ENCODE peak calls at places on chromosomes 3 and 15, in nine cellular contexts. E, T, P, Y, U, K, A, V and G are unnamed samples.

GRCh38 chr3:41933154-41933676 is 28.7 kb downstream of the ULK4 start:
- DNase-seq in V (no peak), K (no peak), P (no peak), E (peak), U (no peak), Y (no peak), A (no peak), T (peak), G (no peak)

GRCh38 chr3:123458255-123458654 is 9.4 kb upstream of the ADCY5 start:
- DNase-seq in T (no peak), U (no peak), V (no peak), K (no peak), A (peak), E (no peak), Y (no peak), P (no peak), G (no peak)

GRCh38 chr15:91214675-91215590 is 114.9 kb downstream of the SV2B start:
- DNase-seq in K (no peak), P (no peak), U (no peak), T (no peak), E (no peak), V (no peak), A (no peak), Y (no peak), G (no peak)

GRCh38 chr3:141388823-141389617 is 20.7 kb downstream of the ZBTB38 start:
- DNase-seq in T (peak), A (no peak), P (no peak), U (no peak), E (no peak), K (no peak), V (no peak), Y (no peak), G (peak)

GRCh38 chr15:52515343-52515742 is 13.3 kb downstream of the MYO5A start:
- DNase-seq in T (no peak), V (no peak), P (no peak), A (no peak), K (no peak), E (no peak), Y (no peak), U (no peak), G (no peak)

GRCh38 chr3:87084868-87085267 is 93.9 kb upstream of the VGLL3 start:
- DNase-seq in K (no peak), T (peak), A (no peak), Y (no peak), P (no peak), V (no peak), E (no peak), U (no peak), G (no peak)

GRCh38 chr3:141556034-141556433 is 69.2 kb downstream of the RASA2 start:
- DNase-seq in E (no peak), Y (no peak), U (no peak), V (no peak), A (no peak), T (no peak), K (no peak), P (no peak), G (no peak)

GRCh38 chr3:43674345-43675085 is 16.2 kb upstream of the ABHD5 start:
- DNase-seq in E (no peak), U (no peak), K (no peak), V (no peak), Y (no peak), A (no peak), P (no peak), T (no peak), G (no peak)

GRCh38 chr15:89442671-89443307 is 53.6 kb downstream of the RHCG start:
- DNase-seq in V (peak), Y (peak), K (no peak), T (peak), P (no peak), A (peak), U (peak), E (no peak), G (peak)

GRCh38 chr15:48631191-48631770 is 14.2 kb downstream of the FBN1 start:
- DNase-seq in U (no peak), P (no peak), K (no peak), T (no peak), A (no peak), Y (no peak), E (no peak), V (peak), G (peak)

GRCh38 chr3:123446610-123447109 is 2.2 kb downstream of the ADCY5 start:
- DNase-seq in T (no peak), P (no peak), Y (no peak), K (no peak), E (no peak), A (no peak), U (no peak), V (no peak), G (no peak)

GRCh38 chr15:73712107-73712506 is 27.9 kb downstream of the CD276 start:
- DNase-seq in A (no peak), T (no peak), U (no peak), Y (no peak), P (peak), E (no peak), V (no peak), K (no peak), G (no peak)
- TF ChIP-seq CTCF in A (no peak), T (peak), U (no peak), Y (peak), P (no peak), E (peak), V (no peak), K (no peak), G (no peak)

GRCh38 chr15:57213783-57214366 is 162.4 kb upstream of the CGNL1 start:
- DNase-seq in V (no peak), A (no peak), E (no peak), P (no peak), U (no peak), T (peak), K (no peak), Y (no peak), G (peak)
- TF ChIP-seq CTCF in V (peak), A (peak), E (peak), P (peak), U (no peak), T (peak), K (peak), Y (no peak), G (no peak)

GRCh38 chr3:171616798-171617197 is 156.6 kb upstream of the TNIK start:
- DNase-seq in Y (no peak), T (no peak), A (no peak), V (no peak), E (no peak), K (no peak), P (no peak), U (no peak), G (no peak)

GRCh38 chr3:171615742-171616141 is 155.5 kb upstream of the TNIK start:
- DNase-seq in E (no peak), U (no peak), K (no peak), T (no peak), A (no peak), V (no peak), Y (no peak), P (no peak), G (no peak)

GRCh38 chr3:171615281-171615680 is 155.1 kb upstream of the TNIK start:
- DNase-seq in A (no peak), Y (no peak), V (no peak), T (no peak), K (no peak), P (no peak), E (no peak), U (no peak), G (no peak)

GRCh38 chr3:171614318-171614967 is 154.2 kb upstream of the TNIK start:
- DNase-seq in P (peak), E (no peak), Y (peak), T (peak), U (peak), V (peak), K (no peak), A (peak), G (peak)
- TF ChIP-seq CTCF in P (peak), E (peak), Y (peak), T (peak), U (peak), V (peak), K (peak), A (no peak), G (peak)

GRCh38 chr3:127678611-127679533 is 6.1 kb downstream of the ABTB1 start:
- DNase-seq in Y (no peak), U (no peak), K (no peak), V (no peak), A (peak), T (no peak), P (no peak), E (no peak), G (no peak)

GRCh38 chr3:127680146-127680661 is 7.5 kb downstream of the ABTB1 start:
- DNase-seq in E (no peak), P (no peak), A (peak), Y (no peak), K (no peak), V (no peak), T (no peak), U (no peak), G (no peak)

GRCh38 chr3:127680790-127681189 is 8.0 kb downstream of the ABTB1 start:
- DNase-seq in A (peak), P (no peak), Y (no peak), U (no peak), K (no peak), T (no peak), E (no peak), V (no peak), G (no peak)

GRCh38 chr3:127678315-127678599 is 5.5 kb downstream of the ABTB1 start:
- DNase-seq in K (no peak), P (no peak), T (no peak), A (no peak), V (no peak), Y (no peak), U (no peak), E (no peak), G (no peak)

GRCh38 chr3:127679534-127680145 is 6.9 kb downstream of the ABTB1 start:
- DNase-seq in A (peak), E (no peak), U (no peak), Y (no peak), K (no peak), T (no peak), P (no peak), V (no peak), G (no peak)
- TF ChIP-seq CTCF in A (no peak), E (peak), U (no peak), Y (no peak), K (no peak), T (peak), P (no peak), V (no peak), G (peak)

DNA sequence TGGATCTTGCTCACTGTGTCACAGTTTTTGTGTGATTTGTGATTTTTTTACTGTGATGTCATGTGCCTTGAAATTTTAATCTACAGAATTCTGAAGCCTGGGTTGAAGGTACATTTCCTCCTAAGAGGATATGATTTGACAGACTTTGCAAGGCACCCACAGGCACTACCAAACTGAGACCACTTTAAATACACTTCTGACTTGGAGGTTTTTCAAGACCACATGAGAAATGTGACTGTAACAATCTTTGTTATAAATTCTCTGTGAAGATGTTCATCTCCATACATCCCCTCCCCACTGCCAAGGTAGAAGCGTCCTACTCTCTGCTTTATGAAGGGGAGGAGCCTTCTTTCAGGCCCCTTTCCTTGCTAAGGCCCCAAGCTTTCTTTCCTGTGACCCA is 22.8 kb downstream of the UBXN7 start:
- DNase-seq in E (no peak), T (no peak), K (no peak), A (no peak), V (no peak), Y (no peak), P (no peak), U (no peak), G (no peak)
- TF ChIP-seq CTCF in E (no peak), T (no peak), K (no peak), A (no peak), V (no peak), Y (no peak), P (no peak), U (no peak), G (no peak)

GRCh38 chr3:111895079-111895478 is 36.0 kb downstream of the PHLDB2 start:
- DNase-seq in U (no peak), E (no peak), P (no peak), A (no peak), Y (no peak), K (no peak), T (peak), V (no peak), G (no peak)
- TF ChIP-seq CTCF in U (peak), E (peak), P (no peak), A (peak), Y (no peak), K (no peak), T (peak), V (peak), G (no peak)

GRCh38 chr15:44536298-44536961 is 517 bp upstream of the EIF3J start:
- DNase-seq in E (peak), Y (peak), A (peak), K (peak), U (peak), V (peak), P (peak), T (no peak), G (no peak)
- TF ChIP-seq CTCF in E (peak), Y (peak), A (peak), K (peak), U (peak), V (peak), P (peak), T (peak), G (peak)

DNA sequence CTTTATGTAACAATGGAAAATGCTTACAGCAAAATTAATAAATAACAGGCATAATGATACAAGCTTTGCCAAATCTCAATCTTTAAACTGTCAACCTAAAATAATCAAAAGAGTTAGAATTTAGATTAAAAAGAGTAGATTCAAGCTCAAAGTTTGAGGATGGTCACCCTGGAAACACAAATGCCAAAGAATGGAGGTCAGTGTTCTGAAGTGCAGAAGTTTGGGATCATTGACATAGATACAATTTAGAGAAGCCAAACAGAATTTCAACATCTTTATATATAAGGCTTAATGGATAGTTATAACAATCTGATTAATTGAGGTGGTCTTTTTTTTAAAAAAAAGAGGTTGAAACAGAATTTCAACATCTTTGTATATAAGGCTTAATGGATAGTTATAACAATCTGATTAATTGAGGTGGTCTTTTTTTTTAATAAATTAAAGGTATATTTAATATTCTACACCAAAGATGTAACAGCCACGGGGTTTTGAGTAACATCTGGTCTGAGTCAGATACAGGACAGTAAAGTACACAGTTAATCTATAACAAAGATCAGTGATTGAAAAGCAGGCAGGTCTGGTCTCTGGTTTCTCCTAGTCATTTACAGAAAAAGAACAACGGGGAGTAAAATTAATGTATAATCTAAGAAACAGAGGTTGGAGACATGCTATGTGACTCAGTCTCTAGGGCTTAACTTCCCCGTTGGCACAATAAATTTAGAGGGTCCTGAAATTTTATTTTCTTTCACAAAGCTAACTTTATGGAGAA is 490.7 kb downstream of the GBE1 start:
- DNase-seq in U (no peak), A (no peak), E (no peak), Y (no peak), K (no peak), T (no peak), P (no peak), V (peak), G (no peak)
- TF ChIP-seq CTCF in U (no peak), A (no peak), E (no peak), Y (no peak), K (no peak), T (no peak), P (no peak), V (no peak), G (no peak)

DNA sequence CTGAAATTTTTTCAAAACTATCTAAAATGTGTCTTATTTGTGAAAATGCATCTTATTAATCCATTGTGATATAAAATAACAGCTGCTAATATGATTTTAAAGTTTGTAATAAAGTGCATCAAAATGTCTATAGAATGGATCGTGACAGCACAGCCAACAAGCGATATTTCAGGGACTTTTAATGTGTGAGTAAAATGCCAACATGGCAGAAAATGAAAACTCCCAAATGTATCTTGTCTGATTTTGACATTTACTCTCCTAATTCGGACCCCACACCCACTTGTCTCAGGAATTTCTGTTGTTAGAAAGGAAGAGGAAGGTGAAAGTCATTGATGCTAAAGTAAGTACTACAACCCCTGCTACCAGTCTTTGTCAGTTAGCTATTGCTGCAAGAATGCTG is 273.9 kb downstream of the SATB1 start:
- DNase-seq in Y (no peak), P (no peak), K (no peak), E (no peak), V (no peak), A (no peak), T (no peak), U (no peak), G (no peak)
- TF ChIP-seq CTCF in Y (no peak), P (no peak), K (no peak), E (no peak), V (no peak), A (no peak), T (no peak), U (no peak), G (no peak)